ENCODE peak calls at places on chromosome 14, in nine cellular contexts. One of them, this sample, is unnamed.

GRCh38 chr14:75539562-75540478 is 17.6 kb downstream of the BATF start:
- DNase-seq in H4: no peak
- DNase-seq in nephron progenitor cell: no peak
- DNase-seq in stimulated activated CD8-positive, alpha-beta memory T cell treated with anti-CD3 and anti-CD28 coated beads, Interleukin-12 subunit alpha, Interleukin-12 subunit beta, amount 100 ng/mL, for 1 hour: no peak
- DNase-seq in iPS DF 19.7: no peak
- DNase-seq in Caki2: no peak
- DNase-seq in ELR: no peak
- DNase-seq in non-pigmented ciliary epithelial cell: no peak
- DNase-seq in fibroblast of the conjunctiva: no peak
- DNase-seq in this sample: no peak

GRCh38 chr14:53793790-53794560 is 162.7 kb downstream of the BMP4 start:
- DNase-seq in stimulated activated CD8-positive, alpha-beta memory T cell treated with anti-CD3 and anti-CD28 coated beads, Interleukin-12 subunit alpha, Interleukin-12 subunit beta, amount 100 ng/mL, for 1 hour: no peak
- DNase-seq in fibroblast of the conjunctiva: no peak
- DNase-seq in H4: peak; percentile 21
- DNase-seq in iPS DF 19.7: no peak
- DNase-seq in non-pigmented ciliary epithelial cell: no peak
- DNase-seq in Caki2: no peak
- DNase-seq in nephron progenitor cell: no peak
- DNase-seq in ELR: no peak
- DNase-seq in this sample: no peak

GRCh38 chr14:94113490-94113889 is 3.0 kb downstream of the IFI27 start:
- DNase-seq in H4: no peak
- DNase-seq in ELR: no peak
- DNase-seq in stimulated activated CD8-positive, alpha-beta memory T cell treated with anti-CD3 and anti-CD28 coated beads, Interleukin-12 subunit alpha, Interleukin-12 subunit beta, amount 100 ng/mL, for 1 hour: no peak
- DNase-seq in Caki2: no peak
- DNase-seq in non-pigmented ciliary epithelial cell: no peak
- DNase-seq in nephron progenitor cell: no peak
- DNase-seq in fibroblast of the conjunctiva: no peak
- DNase-seq in iPS DF 19.7: no peak
- DNase-seq in this sample: no peak

GRCh38 chr14:26984318-26985177 is 386.7 kb upstream of the NOVA1 start:
- DNase-seq in Caki2: peak; percentile 4
- DNase-seq in ELR: peak; percentile 54
- DNase-seq in fibroblast of the conjunctiva: peak; percentile 75
- DNase-seq in non-pigmented ciliary epithelial cell: peak; percentile 13
- DNase-seq in H4: peak; percentile 56
- DNase-seq in nephron progenitor cell: peak; percentile 74
- DNase-seq in iPS DF 19.7: peak; percentile 28
- DNase-seq in stimulated activated CD8-positive, alpha-beta memory T cell treated with anti-CD3 and anti-CD28 coated beads, Interleukin-12 subunit alpha, Interleukin-12 subunit beta, amount 100 ng/mL, for 1 hour: no peak
- DNase-seq in this sample: peak; percentile 39

GRCh38 chr14:71344506-71344905 is 437.2 kb downstream of the PCNX1 start:
- DNase-seq in stimulated activated CD8-positive, alpha-beta memory T cell treated with anti-CD3 and anti-CD28 coated beads, Interleukin-12 subunit alpha, Interleukin-12 subunit beta, amount 100 ng/mL, for 1 hour: no peak
- DNase-seq in fibroblast of the conjunctiva: no peak
- DNase-seq in Caki2: no peak
- DNase-seq in iPS DF 19.7: no peak
- DNase-seq in H4: no peak
- DNase-seq in non-pigmented ciliary epithelial cell: no peak
- DNase-seq in ELR: no peak
- DNase-seq in nephron progenitor cell: no peak
- DNase-seq in this sample: no peak

GRCh38 chr14:33331176-33331949 is 392.7 kb downstream of the NPAS3 start:
- DNase-seq in Caki2: no peak
- DNase-seq in iPS DF 19.7: no peak
- DNase-seq in stimulated activated CD8-positive, alpha-beta memory T cell treated with anti-CD3 and anti-CD28 coated beads, Interleukin-12 subunit alpha, Interleukin-12 subunit beta, amount 100 ng/mL, for 1 hour: no peak
- DNase-seq in nephron progenitor cell: no peak
- DNase-seq in fibroblast of the conjunctiva: no peak
- DNase-seq in H4: no peak
- DNase-seq in non-pigmented ciliary epithelial cell: no peak
- DNase-seq in ELR: no peak
- DNase-seq in this sample: no peak

GRCh38 chr14:33675415-33676130 is 275.3 kb downstream of the EGLN3 start:
- DNase-seq in H4: no peak
- DNase-seq in stimulated activated CD8-positive, alpha-beta memory T cell treated with anti-CD3 and anti-CD28 coated beads, Interleukin-12 subunit alpha, Interleukin-12 subunit beta, amount 100 ng/mL, for 1 hour: no peak
- DNase-seq in fibroblast of the conjunctiva: no peak
- DNase-seq in ELR: peak; percentile 6
- DNase-seq in Caki2: no peak
- DNase-seq in iPS DF 19.7: no peak
- DNase-seq in non-pigmented ciliary epithelial cell: no peak
- DNase-seq in nephron progenitor cell: no peak
- DNase-seq in this sample: no peak

GRCh38 chr14:90615444-90616095 is 200.7 kb downstream of the TTC7B start:
- DNase-seq in H4: no peak
- DNase-seq in stimulated activated CD8-positive, alpha-beta memory T cell treated with anti-CD3 and anti-CD28 coated beads, Interleukin-12 subunit alpha, Interleukin-12 subunit beta, amount 100 ng/mL, for 1 hour: no peak
- DNase-seq in nephron progenitor cell: peak; percentile 22
- DNase-seq in iPS DF 19.7: no peak
- DNase-seq in non-pigmented ciliary epithelial cell: no peak
- DNase-seq in fibroblast of the conjunctiva: no peak
- DNase-seq in Caki2: no peak
- DNase-seq in ELR: no peak
- DNase-seq in this sample: no peak

GRCh38 chr14:104291123-104292000 is 153.0 kb downstream of the KIF26A start:
- DNase-seq in nephron progenitor cell: no peak
- DNase-seq in fibroblast of the conjunctiva: no peak
- DNase-seq in iPS DF 19.7: peak; percentile 12
- DNase-seq in ELR: no peak
- DNase-seq in stimulated activated CD8-positive, alpha-beta memory T cell treated with anti-CD3 and anti-CD28 coated beads, Interleukin-12 subunit alpha, Interleukin-12 subunit beta, amount 100 ng/mL, for 1 hour: no peak
- DNase-seq in Caki2: no peak
- DNase-seq in non-pigmented ciliary epithelial cell: no peak
- DNase-seq in H4: no peak
- DNase-seq in this sample: no peak

GRCh38 chr14:105093426-105094192 is 28.4 kb upstream of the GPR132 start:
- DNase-seq in non-pigmented ciliary epithelial cell: no peak
- DNase-seq in ELR: peak; percentile 87
- DNase-seq in stimulated activated CD8-positive, alpha-beta memory T cell treated with anti-CD3 and anti-CD28 coated beads, Interleukin-12 subunit alpha, Interleukin-12 subunit beta, amount 100 ng/mL, for 1 hour: peak; percentile 39
- DNase-seq in H4: peak; percentile 81
- DNase-seq in iPS DF 19.7: peak; percentile 61
- DNase-seq in Caki2: peak; percentile 84
- DNase-seq in nephron progenitor cell: peak; percentile 86
- DNase-seq in fibroblast of the conjunctiva: no peak
- DNase-seq in this sample: no peak

GRCh38 chr14:53035796-53036195 is 84.9 kb upstream of the FERMT2 start:
- DNase-seq in ELR: no peak
- DNase-seq in nephron progenitor cell: no peak
- DNase-seq in iPS DF 19.7: no peak
- DNase-seq in Caki2: no peak
- DNase-seq in H4: no peak
- DNase-seq in non-pigmented ciliary epithelial cell: no peak
- DNase-seq in stimulated activated CD8-positive, alpha-beta memory T cell treated with anti-CD3 and anti-CD28 coated beads, Interleukin-12 subunit alpha, Interleukin-12 subunit beta, amount 100 ng/mL, for 1 hour: no peak
- DNase-seq in fibroblast of the conjunctiva: no peak
- DNase-seq in this sample: no peak

GRCh38 chr14:90569606-90570462 is 173.0 kb downstream of the CALM1 start:
- DNase-seq in ELR: no peak
- DNase-seq in non-pigmented ciliary epithelial cell: no peak
- DNase-seq in stimulated activated CD8-positive, alpha-beta memory T cell treated with anti-CD3 and anti-CD28 coated beads, Interleukin-12 subunit alpha, Interleukin-12 subunit beta, amount 100 ng/mL, for 1 hour: no peak
- DNase-seq in iPS DF 19.7: no peak
- DNase-seq in nephron progenitor cell: no peak
- DNase-seq in H4: no peak
- DNase-seq in Caki2: no peak
- DNase-seq in fibroblast of the conjunctiva: no peak
- DNase-seq in this sample: no peak

GRCh38 chr14:75249251-75249957 is 29.2 kb upstream of the FOS start:
- DNase-seq in iPS DF 19.7: no peak
- DNase-seq in H4: peak; percentile 69
- DNase-seq in fibroblast of the conjunctiva: no peak
- DNase-seq in nephron progenitor cell: no peak
- DNase-seq in Caki2: no peak
- DNase-seq in non-pigmented ciliary epithelial cell: no peak
- DNase-seq in ELR: no peak
- DNase-seq in stimulated activated CD8-positive, alpha-beta memory T cell treated with anti-CD3 and anti-CD28 coated beads, Interleukin-12 subunit alpha, Interleukin-12 subunit beta, amount 100 ng/mL, for 1 hour: peak; percentile 73
- DNase-seq in this sample: no peak

GRCh38 chr14:61460853-61461611 is 139.7 kb downstream of the PRKCH start:
- DNase-seq in stimulated activated CD8-positive, alpha-beta memory T cell treated with anti-CD3 and anti-CD28 coated beads, Interleukin-12 subunit alpha, Interleukin-12 subunit beta, amount 100 ng/mL, for 1 hour: no peak
- DNase-seq in non-pigmented ciliary epithelial cell: no peak
- DNase-seq in nephron progenitor cell: no peak
- DNase-seq in fibroblast of the conjunctiva: no peak
- DNase-seq in iPS DF 19.7: no peak
- DNase-seq in H4: no peak
- DNase-seq in Caki2: peak; percentile 27
- DNase-seq in ELR: peak; percentile 33
- DNase-seq in this sample: no peak

GRCh38 chr14:73784988-73785313 is 66.7 kb upstream of the PTGR2 start:
- DNase-seq in H4: no peak
- DNase-seq in nephron progenitor cell: no peak
- DNase-seq in fibroblast of the conjunctiva: no peak
- DNase-seq in iPS DF 19.7: no peak
- DNase-seq in stimulated activated CD8-positive, alpha-beta memory T cell treated with anti-CD3 and anti-CD28 coated beads, Interleukin-12 subunit alpha, Interleukin-12 subunit beta, amount 100 ng/mL, for 1 hour: no peak
- DNase-seq in ELR: no peak
- DNase-seq in Caki2: no peak
- DNase-seq in non-pigmented ciliary epithelial cell: no peak
- DNase-seq in this sample: no peak

GRCh38 chr14:103537175-103537990 is 8.4 kb downstream of the TRMT61A start:
- DNase-seq in H4: no peak
- DNase-seq in iPS DF 19.7: no peak
- DNase-seq in fibroblast of the conjunctiva: no peak
- DNase-seq in Caki2: no peak
- DNase-seq in nephron progenitor cell: no peak
- DNase-seq in ELR: peak; percentile 73
- DNase-seq in non-pigmented ciliary epithelial cell: no peak
- DNase-seq in stimulated activated CD8-positive, alpha-beta memory T cell treated with anti-CD3 and anti-CD28 coated beads, Interleukin-12 subunit alpha, Interleukin-12 subunit beta, amount 100 ng/mL, for 1 hour: no peak
- DNase-seq in this sample: no peak

GRCh38 chr14:72892879-72893635 is 844 bp downstream of the DPF3 start:
- DNase-seq in Caki2: no peak
- DNase-seq in nephron progenitor cell: peak; percentile 66
- DNase-seq in fibroblast of the conjunctiva: no peak
- DNase-seq in stimulated activated CD8-positive, alpha-beta memory T cell treated with anti-CD3 and anti-CD28 coated beads, Interleukin-12 subunit alpha, Interleukin-12 subunit beta, amount 100 ng/mL, for 1 hour: peak; percentile 7
- DNase-seq in H4: no peak
- DNase-seq in ELR: peak; percentile 61
- DNase-seq in iPS DF 19.7: no peak
- DNase-seq in non-pigmented ciliary epithelial cell: no peak
- DNase-seq in this sample: no peak

GRCh38 chr14:91145396-91146160 is 31.7 kb downstream of the DGLUCY start:
- DNase-seq in Caki2: no peak
- DNase-seq in stimulated activated CD8-positive, alpha-beta memory T cell treated with anti-CD3 and anti-CD28 coated beads, Interleukin-12 subunit alpha, Interleukin-12 subunit beta, amount 100 ng/mL, for 1 hour: no peak
- DNase-seq in non-pigmented ciliary epithelial cell: no peak
- DNase-seq in fibroblast of the conjunctiva: no peak
- DNase-seq in iPS DF 19.7: no peak
- DNase-seq in nephron progenitor cell: no peak
- DNase-seq in H4: no peak
- DNase-seq in ELR: no peak
- DNase-seq in this sample: no peak

GRCh38 chr14:90403065-90403464 is 6.2 kb downstream of the CALM1 start:
- DNase-seq in iPS DF 19.7: no peak
- DNase-seq in non-pigmented ciliary epithelial cell: no peak
- DNase-seq in nephron progenitor cell: no peak
- DNase-seq in fibroblast of the conjunctiva: no peak
- DNase-seq in ELR: no peak
- DNase-seq in stimulated activated CD8-positive, alpha-beta memory T cell treated with anti-CD3 and anti-CD28 coated beads, Interleukin-12 subunit alpha, Interleukin-12 subunit beta, amount 100 ng/mL, for 1 hour: no peak
- DNase-seq in Caki2: no peak
- DNase-seq in H4: no peak
- DNase-seq in this sample: no peak

GRCh38 chr14:33068626-33069025 is 129.9 kb downstream of the NPAS3 start:
- DNase-seq in ELR: no peak
- DNase-seq in non-pigmented ciliary epithelial cell: peak; percentile 27
- DNase-seq in Caki2: peak; percentile 1
- DNase-seq in stimulated activated CD8-positive, alpha-beta memory T cell treated with anti-CD3 and anti-CD28 coated beads, Interleukin-12 subunit alpha, Interleukin-12 subunit beta, amount 100 ng/mL, for 1 hour: no peak
- DNase-seq in nephron progenitor cell: no peak
- DNase-seq in fibroblast of the conjunctiva: no peak
- DNase-seq in iPS DF 19.7: no peak
- DNase-seq in H4: peak; percentile 30
- DNase-seq in this sample: peak; percentile 30